ENCODE peak calls at places on chromosomes 6 and 20, in nine cellular contexts. V, H, N, F, W, K, S, O and G are unnamed samples.

GRCh38 chr6:166312832-166313231 is 4.6 kb upstream of the PRR18 start:
- DNase-seq in V (no peak), H (no peak), K (no peak), W (no peak), S (no peak), N (no peak), F (no peak), O (no peak), G (no peak)

GRCh38 chr6:43842231-43842794 is 72.3 kb downstream of the VEGFA start:
- DNase-seq in H (no peak), V (no peak), F (no peak), N (no peak), S (no peak), K (no peak), O (peak), W (no peak), G (no peak)

GRCh38 chr6:36118550-36119107 is 11.7 kb upstream of the MAPK13 start:
- DNase-seq in H (peak), V (no peak), K (no peak), S (peak), O (peak), W (no peak), F (no peak), N (no peak), G (peak)

GRCh38 chr20:40054311-40054710 is 634.7 kb downstream of the MAFB start:
- DNase-seq in F (no peak), S (no peak), N (no peak), O (no peak), K (no peak), H (no peak), W (no peak), V (no peak), G (no peak)

GRCh38 chr6:44569931-44570385 is 182.5 kb downstream of the CDC5L start:
- DNase-seq in W (no peak), V (no peak), H (no peak), N (no peak), S (peak), O (peak), K (no peak), F (no peak), G (peak)

GRCh38 chr6:35049885-35050284 is 91.3 kb downstream of the TCP11 start:
- DNase-seq in H (no peak), S (peak), O (peak), V (peak), N (no peak), F (no peak), W (no peak), K (no peak), G (peak)

GRCh38 chr20:14418441-14418840 is 81.0 kb upstream of the FLRT3 start:
- DNase-seq in V (no peak), O (no peak), K (no peak), S (no peak), W (no peak), F (no peak), N (no peak), H (no peak), G (no peak)

GRCh38 chr6:36757206-36757605 is 59.6 kb downstream of the RAB44 start:
- DNase-seq in O (no peak), V (no peak), K (no peak), N (no peak), S (no peak), F (no peak), W (no peak), H (no peak), G (no peak)

GRCh38 chr6:3744211-3744900 is 7.2 kb downstream of the PXDC1 start:
- DNase-seq in N (no peak), W (no peak), V (no peak), H (no peak), S (no peak), F (no peak), O (peak), K (no peak), G (no peak)

GRCh38 chr6:141969201-141969600 is 163.5 kb upstream of the GJE1 start:
- DNase-seq in V (no peak), O (peak), K (no peak), N (no peak), S (no peak), H (no peak), F (no peak), W (no peak), G (no peak)

GRCh38 chr20:62795023-62795761 is 1.1 kb upstream of the MRGBP start:
- DNase-seq in S (peak), N (peak), W (peak), O (peak), F (peak), K (peak), H (no peak), V (no peak), G (no peak)

GRCh38 chr6:120279706-120280105 is 930.1 kb upstream of the MAN1A1 start:
- DNase-seq in K (peak), H (no peak), W (no peak), F (no peak), S (no peak), V (no peak), O (no peak), N (no peak), G (no peak)

GRCh38 chr6:120272038-120272437 is 922.5 kb upstream of the MAN1A1 start:
- DNase-seq in O (no peak), F (no peak), K (no peak), N (no peak), H (no peak), W (no peak), S (no peak), V (no peak), G (no peak)

GRCh38 chr6:120274547-120274946 is 925.0 kb upstream of the MAN1A1 start:
- DNase-seq in O (no peak), K (no peak), V (no peak), H (no peak), N (no peak), W (no peak), S (no peak), F (no peak), G (no peak)
- TF ChIP-seq CTCF in O (no peak), K (no peak), V (no peak), H (no peak), N (no peak), W (no peak), S (no peak), F (no peak), G (no peak)

DNA sequence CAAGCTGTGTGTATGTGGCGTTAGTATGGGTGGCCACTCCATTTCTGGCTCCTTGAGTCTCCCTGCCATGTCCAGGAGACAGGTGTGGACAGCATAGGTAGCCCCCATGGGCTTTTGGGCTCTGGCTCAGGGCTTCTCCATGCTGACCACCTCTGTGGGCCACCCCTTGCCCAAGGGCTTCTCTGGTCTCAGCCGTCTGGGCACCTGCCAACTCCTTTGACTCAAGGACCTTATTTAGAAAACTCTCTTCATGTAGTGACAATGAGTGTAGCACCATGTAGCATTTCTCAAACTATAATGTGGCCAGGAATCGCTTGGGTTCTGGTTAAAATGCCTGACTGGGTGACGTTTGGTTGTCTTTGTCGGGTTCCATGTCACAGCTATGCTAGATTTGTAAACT is 5.1 kb upstream of the GTSF1L start:
- DNase-seq in V (no peak), O (no peak), F (no peak), S (no peak), W (no peak), K (no peak), N (no peak), H (no peak), G (no peak)
- TF ChIP-seq CTCF in V (no peak), O (no peak), F (no peak), S (no peak), W (no peak), K (no peak), N (no peak), H (no peak), G (no peak)

DNA sequence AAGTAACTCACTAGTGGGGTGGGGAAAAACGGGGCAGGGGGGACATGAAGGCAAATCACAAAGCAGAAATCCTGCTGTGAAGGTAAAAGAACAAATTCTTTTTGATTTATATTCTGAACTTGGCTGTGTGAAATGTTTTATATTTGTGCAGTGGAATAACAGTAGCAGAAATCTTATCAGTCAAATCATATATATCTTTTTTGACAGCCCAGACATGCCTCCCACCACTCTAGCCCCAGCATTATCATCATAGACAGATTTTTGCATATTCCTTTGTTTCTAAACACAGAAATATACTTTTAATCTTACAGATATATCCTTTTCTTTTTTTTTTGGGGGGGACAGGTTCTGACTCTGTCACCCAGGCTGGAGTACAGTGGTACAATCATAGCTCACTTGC is 97.4 kb downstream of the PREP start:
- DNase-seq in N (no peak), K (no peak), W (no peak), F (no peak), H (no peak), V (no peak), O (no peak), S (no peak), G (no peak)
- TF ChIP-seq CTCF in N (no peak), K (no peak), W (no peak), F (no peak), H (no peak), V (no peak), O (no peak), S (no peak), G (no peak)

DNA sequence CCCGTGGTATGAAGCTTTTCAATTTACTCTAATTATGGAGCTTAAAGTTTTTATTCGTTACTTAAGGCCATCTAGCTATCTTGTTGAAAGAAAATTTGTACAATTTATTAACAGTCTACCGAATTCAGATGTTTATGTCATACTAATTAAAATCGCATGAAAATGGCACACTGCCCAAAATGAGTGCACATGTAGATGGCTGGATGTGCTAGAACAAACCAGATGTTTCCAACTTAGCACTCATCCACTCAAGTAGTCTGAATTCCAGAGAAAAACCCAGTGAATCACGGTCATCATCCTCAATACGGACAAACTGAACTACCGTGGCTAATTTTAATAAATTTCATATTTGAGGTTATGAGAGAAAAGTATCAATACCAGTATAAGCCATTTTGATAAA is 70.4 kb downstream of the COL12A1 start:
- DNase-seq in V (no peak), K (no peak), W (no peak), N (no peak), H (no peak), O (no peak), S (no peak), F (no peak), G (no peak)
- TF ChIP-seq CTCF in V (no peak), K (no peak), W (no peak), N (no peak), H (no peak), O (no peak), S (no peak), F (no peak), G (no peak)

DNA sequence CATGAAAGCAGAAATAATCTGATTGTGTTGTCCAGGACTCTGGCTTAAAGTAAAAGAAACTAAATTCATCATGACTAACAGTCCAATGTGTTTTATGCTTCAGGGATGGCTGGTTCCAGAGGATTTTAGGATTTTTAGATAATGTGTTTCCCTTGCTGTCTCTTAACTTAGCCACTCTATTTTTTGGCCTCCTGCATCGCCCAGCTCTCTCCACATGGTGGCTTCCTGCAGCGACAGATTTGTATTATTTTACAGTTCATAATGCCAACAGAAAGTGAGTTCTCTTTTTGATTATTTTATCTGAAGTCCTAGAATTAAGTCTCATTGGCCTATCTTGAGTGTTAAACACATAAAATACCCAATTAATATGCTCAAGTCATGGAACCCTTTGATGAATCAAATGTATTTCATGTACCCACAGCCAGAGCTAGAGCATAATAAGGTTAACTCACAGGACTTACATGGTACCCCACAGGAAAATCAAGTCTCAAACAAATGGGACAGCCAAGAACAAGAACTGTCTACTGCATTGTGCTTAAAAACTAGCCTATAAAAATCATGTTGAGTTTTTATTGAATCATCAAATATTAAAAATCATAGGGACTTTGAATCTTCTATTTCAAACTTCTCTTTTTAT is 582.5 kb downstream of the DOK5 start:
- DNase-seq in W (no peak), O (no peak), V (no peak), F (no peak), K (peak), H (no peak), S (no peak), N (no peak), G (no peak)
- TF ChIP-seq CTCF in W (no peak), O (no peak), V (no peak), F (no peak), K (no peak), H (no peak), S (no peak), N (no peak), G (no peak)

GRCh38 chr20:3358676-3359340 is 48.7 kb downstream of the DNAAF9 start:
- DNase-seq in S (no peak), W (no peak), V (no peak), H (no peak), N (no peak), O (no peak), F (no peak), K (no peak), G (no peak)
- TF ChIP-seq CTCF in S (no peak), W (no peak), V (no peak), H (no peak), N (no peak), O (no peak), F (no peak), K (no peak), G (no peak)

GRCh38 chr6:39017481-39017880 is 31.1 kb upstream of the GLP1R start:
- DNase-seq in F (no peak), W (no peak), S (no peak), N (no peak), O (no peak), H (no peak), K (no peak), V (no peak), G (no peak)

GRCh38 chr6:39021779-39022178 is 26.8 kb upstream of the GLP1R start:
- DNase-seq in O (no peak), V (no peak), S (no peak), N (no peak), F (no peak), K (no peak), W (no peak), H (no peak), G (no peak)

GRCh38 chr6:39018103-39018502 is 30.5 kb upstream of the GLP1R start:
- DNase-seq in W (no peak), V (no peak), O (no peak), N (no peak), S (no peak), H (peak), K (no peak), F (no peak), G (no peak)

GRCh38 chr6:39021041-39021440 is 27.5 kb upstream of the GLP1R start:
- DNase-seq in H (no peak), S (no peak), W (no peak), N (no peak), O (no peak), F (no peak), V (no peak), K (no peak), G (no peak)

DNA sequence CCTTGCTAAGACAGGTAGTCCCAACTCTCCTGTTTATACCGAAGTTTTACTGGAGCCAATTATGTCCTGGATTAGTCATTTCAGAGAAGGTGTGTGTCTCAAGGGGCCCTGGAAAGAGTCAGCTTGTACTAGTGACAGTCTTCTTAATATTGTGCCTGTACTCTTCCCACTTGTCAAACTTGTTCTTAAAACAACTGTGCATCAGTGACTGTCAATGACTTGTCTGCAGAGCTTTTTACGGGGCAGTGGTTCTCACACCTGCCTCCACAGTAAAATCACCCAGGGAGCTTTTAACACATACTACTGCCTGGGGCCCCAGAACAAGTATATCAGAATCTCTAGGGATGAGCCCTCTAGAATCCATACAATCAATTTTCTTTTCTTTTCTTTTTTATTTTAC is 28.4 kb upstream of the GLP1R start:
- DNase-seq in W (no peak), O (no peak), K (no peak), H (no peak), S (no peak), V (no peak), F (no peak), N (no peak), G (no peak)
- TF ChIP-seq CTCF in W (no peak), O (no peak), K (no peak), H (no peak), S (no peak), V (no peak), F (no peak), N (no peak), G (no peak)